ENCODE peak calls at places on chromosomes 2 and 18, in five cellular contexts. One of them, this sample, is unnamed.

GRCh38 chr2:149175956-149176355 is 137.5 kb downstream of the LYPD6B start:
- DNase-seq in IMR-90: no peak
- DNase-seq in GM12878: no peak
- DNase-seq in K562: no peak
- DNase-seq in SK-N-SH: no peak
- DNase-seq in this sample: no peak

GRCh38 chr2:188949046-188949818 is 24.9 kb upstream of the COL3A1 start:
- DNase-seq in IMR-90: no peak
- DNase-seq in GM12878: no peak
- DNase-seq in K562: no peak
- DNase-seq in SK-N-SH: no peak
- DNase-seq in this sample: no peak

GRCh38 chr2:225120175-225120574 is 77.9 kb upstream of the DOCK10 start:
- DNase-seq in IMR-90: peak; percentile 67
- DNase-seq in GM12878: no peak
- DNase-seq in K562: no peak
- DNase-seq in SK-N-SH: no peak
- DNase-seq in this sample: no peak

GRCh38 chr2:236319036-236319435 is 54.8 kb upstream of the ASB18 start:
- DNase-seq in IMR-90: no peak
- DNase-seq in GM12878: no peak
- DNase-seq in K562: no peak
- DNase-seq in SK-N-SH: no peak
- DNase-seq in this sample: no peak

GRCh38 chr2:133249362-133249761 is 318.9 kb downstream of the NCKAP5 start:
- DNase-seq in IMR-90: no peak
- DNase-seq in GM12878: no peak
- DNase-seq in K562: no peak
- DNase-seq in SK-N-SH: no peak
- DNase-seq in this sample: no peak

GRCh38 chr2:136098441-136098840 is 19.5 kb downstream of the CXCR4 start:
- DNase-seq in IMR-90: no peak
- DNase-seq in GM12878: no peak
- DNase-seq in K562: no peak
- DNase-seq in SK-N-SH: no peak
- DNase-seq in this sample: no peak

GRCh38 chr2:216490061-216490460 is 8.6 kb upstream of the RPL37A start:
- DNase-seq in IMR-90: peak; percentile 80
- DNase-seq in GM12878: no peak
- DNase-seq in K562: no peak
- DNase-seq in SK-N-SH: no peak
- DNase-seq in this sample: no peak

GRCh38 chr2:101466426-101466825 is 8.5 kb downstream of the RFX8 start:
- DNase-seq in IMR-90: no peak
- DNase-seq in GM12878: no peak
- DNase-seq in K562: no peak
- DNase-seq in SK-N-SH: no peak
- DNase-seq in this sample: no peak

GRCh38 chr18:7749510-7749981 is 182.4 kb downstream of the PTPRM start:
- DNase-seq in IMR-90: no peak
- DNase-seq in GM12878: no peak
- DNase-seq in K562: no peak
- DNase-seq in SK-N-SH: no peak
- DNase-seq in this sample: peak; percentile 73

GRCh38 chr2:41344529-41344928 is 703.3 kb upstream of the PKDCC start:
- DNase-seq in IMR-90: no peak
- DNase-seq in GM12878: no peak
- DNase-seq in K562: no peak
- DNase-seq in SK-N-SH: no peak
- DNase-seq in this sample: no peak

GRCh38 chr2:102509749-102510148 is 36.7 kb downstream of the SLC9A4 start:
- DNase-seq in IMR-90: peak; percentile 50
- DNase-seq in GM12878: no peak
- DNase-seq in K562: no peak
- DNase-seq in SK-N-SH: no peak
- DNase-seq in this sample: no peak

DNA sequence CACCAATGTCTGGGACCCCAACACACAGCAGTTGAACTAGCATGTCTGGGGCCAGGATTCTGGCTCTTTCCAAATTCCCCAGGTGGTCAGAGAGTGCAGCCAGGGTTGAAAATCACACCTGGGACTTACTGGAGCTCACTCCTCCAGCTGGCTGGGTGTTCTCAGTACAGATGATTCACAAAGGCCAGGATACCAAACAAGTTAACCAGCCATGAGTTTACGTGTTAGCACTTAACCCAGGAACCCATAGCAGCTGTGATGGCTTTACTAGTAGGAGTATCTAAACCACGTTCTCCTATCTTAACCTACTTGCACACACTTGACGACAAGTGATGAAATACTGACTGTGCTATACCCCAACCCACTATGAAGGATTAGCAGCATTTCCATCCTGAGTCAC is 222.8 kb downstream of the FBXO15 start:
- DNase-seq in IMR-90: peak; percentile 65
- DNase-seq in GM12878: no peak
- DNase-seq in K562: no peak
- DNase-seq in SK-N-SH: no peak
- DNase-seq in this sample: no peak
- TF ChIP-seq MXI1 in IMR-90: no peak
- TF ChIP-seq MXI1 in GM12878: no peak
- TF ChIP-seq MXI1 in K562: no peak
- TF ChIP-seq MXI1 in SK-N-SH: no peak
- TF ChIP-seq MXI1 in this sample: no peak

DNA sequence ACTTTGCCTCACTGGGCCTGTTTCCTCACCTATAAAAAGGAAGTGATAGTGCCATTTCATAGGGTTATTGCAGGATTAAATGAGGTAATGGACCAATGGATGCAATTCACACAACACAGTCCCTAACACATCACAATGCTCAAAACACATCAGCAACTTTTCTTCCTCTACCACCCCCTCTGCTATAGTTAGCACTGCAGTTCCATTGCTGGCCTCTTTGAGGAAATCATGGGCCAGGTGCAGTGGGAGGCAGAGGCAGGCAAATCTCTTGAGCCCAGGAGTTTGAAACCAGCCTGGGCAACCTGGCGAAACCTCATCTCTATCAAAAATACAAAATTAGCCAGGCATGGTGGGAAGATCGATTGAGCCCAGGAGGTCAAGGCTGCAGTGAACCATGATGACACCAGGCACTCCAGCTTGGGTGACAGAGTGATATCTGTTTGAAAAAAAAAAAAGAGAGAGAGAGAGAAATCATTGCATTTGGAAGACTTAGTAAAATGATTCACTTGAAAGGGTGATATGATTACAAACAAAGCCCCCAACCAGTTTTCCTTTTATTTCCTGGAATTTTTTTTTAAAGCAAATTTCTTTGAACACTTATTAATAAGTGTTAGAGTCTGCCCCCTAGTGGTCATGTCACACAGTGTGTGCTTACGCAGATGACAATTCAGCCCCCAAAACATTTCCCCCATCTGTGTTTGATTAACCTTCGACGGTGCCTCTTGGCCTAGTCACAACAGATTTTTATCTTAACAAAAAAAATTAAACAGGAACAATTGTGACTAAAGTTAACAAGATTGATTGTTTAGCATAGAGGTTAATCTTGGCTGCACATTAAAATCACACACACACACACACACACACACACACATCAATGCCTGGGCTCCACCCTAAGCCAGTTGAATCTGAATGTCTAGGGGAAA is 88.7 kb upstream of the BCL11A start:
- DNase-seq in IMR-90: peak; percentile 49
- DNase-seq in GM12878: no peak
- DNase-seq in K562: peak; percentile 46
- DNase-seq in SK-N-SH: peak; percentile 59
- DNase-seq in this sample: peak; percentile 36
- TF ChIP-seq MXI1 in IMR-90: no peak
- TF ChIP-seq MXI1 in GM12878: no peak
- TF ChIP-seq MXI1 in K562: no peak
- TF ChIP-seq MXI1 in SK-N-SH: no peak
- TF ChIP-seq MXI1 in this sample: no peak

GRCh38 chr18:12517142-12517541 is 109.4 kb downstream of the PRELID3A start:
- DNase-seq in IMR-90: no peak
- DNase-seq in GM12878: no peak
- DNase-seq in K562: no peak
- DNase-seq in SK-N-SH: no peak
- DNase-seq in this sample: no peak

GRCh38 chr18:12516049-12516677 is 108.4 kb downstream of the PRELID3A start:
- DNase-seq in IMR-90: peak; percentile 21
- DNase-seq in GM12878: no peak
- DNase-seq in K562: peak; percentile 29
- DNase-seq in SK-N-SH: no peak
- DNase-seq in this sample: no peak

GRCh38 chr18:12518326-12518725 is 110.6 kb downstream of the PRELID3A start:
- DNase-seq in IMR-90: peak; percentile 48
- DNase-seq in GM12878: no peak
- DNase-seq in K562: no peak
- DNase-seq in SK-N-SH: no peak
- DNase-seq in this sample: peak; percentile 23

GRCh38 chr18:12520442-12520992 is 112.8 kb downstream of the PRELID3A start:
- DNase-seq in IMR-90: peak; percentile 10
- DNase-seq in GM12878: no peak
- DNase-seq in K562: no peak
- DNase-seq in SK-N-SH: peak; percentile 37
- DNase-seq in this sample: no peak

DNA sequence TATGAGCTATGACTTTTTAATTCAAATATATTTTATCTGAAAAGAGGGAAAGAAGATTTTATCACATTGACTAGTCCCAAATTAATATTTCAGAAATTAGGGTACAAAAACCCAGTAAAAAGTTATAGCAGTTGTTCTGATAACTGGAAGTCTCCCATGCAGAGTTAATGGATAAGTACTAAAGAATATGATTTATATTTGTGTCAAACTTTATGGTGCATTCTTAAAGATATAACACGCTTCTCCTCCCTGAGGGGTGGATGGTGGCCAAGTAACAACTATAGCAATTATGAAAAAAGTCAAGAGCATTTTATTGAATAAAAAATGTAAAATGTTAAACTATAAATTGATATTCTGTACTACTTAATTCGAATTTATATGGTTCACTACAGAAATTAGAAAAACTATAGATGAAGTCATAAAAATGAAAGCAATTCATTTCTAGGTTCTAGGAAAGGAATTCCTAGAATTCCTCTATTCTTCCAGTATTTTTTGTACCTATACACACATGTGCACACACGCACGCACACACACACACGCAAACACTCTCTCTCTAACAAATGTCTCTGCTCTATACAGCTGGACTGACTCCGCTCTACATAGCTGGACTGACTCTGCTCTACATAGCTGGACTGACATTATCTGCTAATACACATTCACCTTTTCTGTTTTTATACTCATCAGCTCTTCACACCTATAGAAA is 111.3 kb downstream of the PRELID3A start:
- DNase-seq in IMR-90: peak; percentile 13
- DNase-seq in GM12878: no peak
- DNase-seq in K562: no peak
- DNase-seq in SK-N-SH: no peak
- DNase-seq in this sample: no peak
- TF ChIP-seq MXI1 in IMR-90: no peak
- TF ChIP-seq MXI1 in GM12878: no peak
- TF ChIP-seq MXI1 in K562: no peak
- TF ChIP-seq MXI1 in SK-N-SH: no peak
- TF ChIP-seq MXI1 in this sample: no peak

GRCh38 chr2:240462704-240463273 is 27.3 kb downstream of the GPC1 start:
- DNase-seq in IMR-90: no peak
- DNase-seq in GM12878: no peak
- DNase-seq in K562: no peak
- DNase-seq in SK-N-SH: no peak
- DNase-seq in this sample: no peak
- TF ChIP-seq MXI1 in IMR-90: no peak
- TF ChIP-seq MXI1 in GM12878: no peak
- TF ChIP-seq MXI1 in K562: no peak
- TF ChIP-seq MXI1 in SK-N-SH: no peak
- TF ChIP-seq MXI1 in this sample: no peak

GRCh38 chr18:13511961-13512572 is 214.3 kb downstream of the FAM210A start:
- DNase-seq in IMR-90: no peak
- DNase-seq in GM12878: no peak
- DNase-seq in K562: no peak
- DNase-seq in SK-N-SH: no peak
- DNase-seq in this sample: no peak
- TF ChIP-seq MXI1 in IMR-90: no peak
- TF ChIP-seq MXI1 in GM12878: no peak
- TF ChIP-seq MXI1 in K562: no peak
- TF ChIP-seq MXI1 in SK-N-SH: no peak
- TF ChIP-seq MXI1 in this sample: no peak